ENCODE peak calls at places on chromosomes 4 and X, in six cellular contexts. Z is amniotic stem cell; B is NCI-H1417; K is hepatic stellate cell; C is NCI-H2081; H is stimulated activated CD4-positive, alpha-beta T cell treated with anti-CD3 and anti-CD28 coated beads, Interleukin-15, amount 100 ng/mL, for 48 hours. W is an unnamed sample.

GRCh38 chr4:82099863-82100579 is 273.8 kb downstream of the HNRNPD start:
- DNase-seq in B (no peak), Z (no peak), H (no peak), C (no peak), K (no peak), W (no peak)

GRCh38 chrX:20863649-20864048 is 510.6 kb upstream of the CNKSR2 start:
- DNase-seq in C (no peak), B (no peak), H (no peak), K (no peak), Z (no peak), W (no peak)

GRCh38 chrX:45266456-45266855 is 65.8 kb upstream of the DIPK2B start:
- DNase-seq in Z (no peak), B (no peak), C (no peak), K (no peak), H (no peak), W (no peak)

GRCh38 chrX:39848243-39848642 is 249.5 kb downstream of the BCOR start:
- DNase-seq in Z (no peak), H (no peak), B (no peak), K (no peak), C (no peak), W (no peak)

GRCh38 chr4:17286737-17287460 is 225.0 kb downstream of the QDPR start:
- DNase-seq in Z (no peak), C (no peak), B (no peak), K (no peak), H (no peak), W (no peak)

GRCh38 chr4:88745581-88746163 is 48.0 kb upstream of the NAP1L5 start:
- DNase-seq in K (no peak), C (no peak), H (no peak), Z (no peak), B (no peak), W (no peak)

GRCh38 chr4:71559957-71560541 is 221.2 kb downstream of the SLC4A4 start:
- DNase-seq in B (no peak), K (peak; percentile 1), C (no peak), H (no peak), Z (peak; percentile 2), W (no peak)

GRCh38 chr4:153649572-153649991 is 34.5 kb upstream of the TLR2 start:
- DNase-seq in B (peak; percentile 9), K (no peak), H (no peak), Z (no peak), C (no peak), W (no peak)

GRCh38 chr4:80423553-80424224 is 88.2 kb downstream of the CFAP299 start:
- DNase-seq in B (no peak), C (no peak), K (no peak), H (no peak), Z (no peak), W (no peak)

GRCh38 chr4:116015549-116015948 is 902.1 kb upstream of the NDST4 start:
- DNase-seq in C (no peak), Z (no peak), H (no peak), B (no peak), K (no peak), W (no peak)

GRCh38 chr4:157727163-157727562 is 445.7 kb downstream of the GASK1B start:
- DNase-seq in K (no peak), B (no peak), H (no peak), Z (no peak), C (no peak), W (no peak)

GRCh38 chr4:88009871-88010270 is 2.4 kb downstream of the PKD2 start:
- DNase-seq in H (no peak), K (no peak), Z (no peak), C (no peak), B (no peak), W (no peak)

GRCh38 chr4:154004450-154004849 is 215.6 kb upstream of the SFRP2 start:
- DNase-seq in Z (no peak), K (no peak), B (no peak), H (no peak), C (no peak), W (peak; percentile 28)

GRCh38 chrX:10794203-10794630 is 173.8 kb upstream of the MID1 start:
- DNase-seq in C (no peak), B (no peak), H (no peak), K (no peak), Z (no peak), W (no peak)

W was measured in testis.